ENCODE peak calls at places on chromosomes 13 and 19, in six cellular contexts. U is spleen, J is breast epithelium, X is fibroblast of lung, A is left lung, I is body of pancreas. T is an unnamed sample.

GRCh38 chr19:35704218-35704617 is at the start of gene ZBTB32:
- DNase-seq in A (no peak), I (no peak), U (no peak), X (peak), J (no peak), T (no peak)

GRCh38 chr19:38837656-38838121 is 6.1 kb upstream of the ECH1 start:
- DNase-seq in U (peak), A (no peak), X (no peak), J (no peak), I (no peak), T (no peak)

GRCh38 chr19:35742121-35742724 is at the start of gene IGFLR1:
- DNase-seq in U (peak), X (no peak), J (no peak), I (peak), A (peak), T (no peak)

GRCh38 chr13:109479991-109480696 is 306.2 kb downstream of the IRS2 start:
- DNase-seq in A (no peak), I (peak), J (no peak), X (peak), U (no peak), T (no peak)

GRCh38 chr19:48346161-48346560 is 17.6 kb downstream of the TMEM143 start:
- DNase-seq in X (no peak), U (no peak), I (no peak), A (no peak), J (no peak), T (no peak)

GRCh38 chr13:109722068-109722467 is 64.3 kb downstream of the IRS2 start:
- DNase-seq in A (no peak), J (no peak), X (no peak), I (no peak), U (no peak), T (no peak)

GRCh38 chr13:57286511-57287098 is 119.6 kb downstream of the PRR20E start:
- DNase-seq in A (peak), I (no peak), U (peak), J (no peak), X (no peak), T (no peak)

GRCh38 chr13:109989155-109989554 is 202.8 kb upstream of the IRS2 start:
- DNase-seq in J (no peak), I (no peak), X (peak), U (no peak), A (no peak), T (peak)

GRCh38 chr19:41859213-41859617 is 840 bp upstream of the RPS19 start:
- DNase-seq in J (no peak), X (no peak), U (no peak), A (no peak), I (no peak), T (no peak)

GRCh38 chr13:110006304-110006703 is 219.9 kb upstream of the IRS2 start:
- DNase-seq in U (no peak), I (no peak), J (peak), A (no peak), X (no peak), T (no peak)

GRCh38 chr19:52007436-52007804 is 591 bp downstream of the ZNF615 start:
- DNase-seq in I (peak), U (no peak), A (no peak), J (no peak), X (no peak), T (no peak)

DNA sequence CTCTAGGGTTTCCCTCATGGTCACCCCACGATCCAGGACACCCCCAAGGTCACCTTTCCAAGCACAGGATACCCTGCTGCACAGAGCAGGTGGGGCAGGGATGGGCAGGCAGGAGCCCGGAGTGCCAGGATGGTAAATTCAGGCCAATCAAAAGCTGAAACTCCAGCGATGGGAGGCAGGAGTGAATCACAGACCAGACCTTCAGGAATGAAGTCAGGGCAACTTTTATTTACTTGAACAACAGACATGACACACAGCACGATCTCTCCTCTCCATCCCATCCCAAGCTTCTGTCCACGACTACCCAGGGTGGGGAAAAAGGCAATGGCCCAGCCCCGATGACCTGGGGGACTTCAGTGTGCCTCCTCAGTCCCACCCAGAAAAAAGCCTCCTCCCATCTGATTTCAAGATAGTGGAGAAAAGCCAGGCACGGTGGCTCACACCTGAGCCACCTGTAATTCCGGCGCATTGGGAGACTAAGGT is 39.1 kb downstream of the ZSWIM4 start:
- DNase-seq in A (no peak), I (no peak), U (no peak), X (no peak), J (peak), T (no peak)
- H3K4me3 ChIP-seq in A (peak), I (no peak), U (peak), X (no peak), J (no peak), T (peak)

DNA sequence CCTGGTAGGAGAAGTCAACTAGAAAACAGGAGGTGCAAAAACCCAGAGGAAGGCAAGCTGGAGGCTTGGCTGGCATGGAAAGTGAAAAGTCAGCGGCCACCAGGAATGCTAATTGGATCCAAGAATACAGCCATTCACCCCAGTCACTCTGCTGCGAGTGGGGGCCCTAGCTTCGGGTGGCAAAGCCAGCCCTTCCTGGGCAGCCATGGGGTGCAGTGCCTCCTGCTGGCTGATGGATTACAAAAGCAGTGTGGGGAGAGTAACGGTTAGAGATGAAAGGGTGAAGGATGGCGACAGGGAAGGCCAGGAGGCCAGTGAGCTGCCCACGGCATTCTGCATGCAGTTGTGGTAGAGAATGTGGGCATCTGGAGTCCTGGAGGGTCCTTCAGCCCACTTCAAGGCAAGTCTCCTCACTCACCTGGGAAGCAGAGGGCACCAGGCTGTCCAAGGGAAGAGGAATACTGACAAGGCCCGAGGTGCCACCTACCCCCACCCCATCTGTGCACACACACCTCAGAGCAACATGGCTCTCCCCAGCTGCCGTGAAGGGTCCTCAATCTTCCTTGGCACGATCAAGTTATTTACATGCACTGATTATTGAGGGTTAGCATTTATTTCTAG is 20.3 kb upstream of the EPHX3 start:
- DNase-seq in U (no peak), I (no peak), X (peak), J (no peak), A (no peak), T (peak)
- TF ChIP-seq CTCF in U (no peak), I (no peak), X (peak), J (no peak), A (no peak), T (peak)

GRCh38 chr19:18426416-18426767 is 7.2 kb downstream of the SSBP4 start:
- DNase-seq in J (no peak), X (no peak), A (peak), U (no peak), I (no peak), T (no peak)
- H3K27ac ChIP-seq in J (peak), X (peak), A (peak), U (peak), I (no peak), T (peak)

GRCh38 chr13:33787051-33787591 is 30.8 kb upstream of the RFC3 start:
- DNase-seq in A (no peak), I (no peak), J (no peak), U (no peak), X (no peak), T (no peak)
- H3K4me3 ChIP-seq in A (peak), I (no peak), J (peak), U (peak), X (peak), T (peak)

DNA sequence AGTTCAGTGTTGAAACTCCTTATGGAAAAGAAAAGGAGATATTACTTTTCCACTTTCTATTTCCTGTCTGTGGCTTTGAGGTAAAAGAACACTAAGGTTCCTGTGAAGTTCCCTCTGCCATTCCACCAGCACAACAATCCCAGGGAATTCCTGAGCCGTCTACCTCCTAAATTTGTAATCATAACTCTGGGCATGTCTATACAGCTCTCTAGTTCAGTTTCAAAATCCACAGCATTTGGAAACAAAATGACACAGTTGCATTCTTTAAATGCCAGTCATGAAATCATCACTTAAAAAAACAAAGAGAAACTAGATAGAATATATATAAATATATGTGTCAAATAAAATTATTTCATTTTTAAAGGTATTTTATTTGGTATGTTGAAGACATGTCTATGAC is 9.0 kb upstream of the THSD1 start:
- DNase-seq in X (peak), U (no peak), A (no peak), J (peak), I (no peak), T (no peak)
- TF ChIP-seq CTCF in X (no peak), U (no peak), A (no peak), J (no peak), I (no peak), T (no peak)